ENCODE peak calls at places on chromosomes 11 and 22, in ten cellular contexts. Y is NCI-H1436; O is stimulated activated CD8-positive, alpha-beta memory T cell treated with anti-CD3 and anti-CD28 coated beads, Interleukin-15, amount 100 ng/mL, for 1 hour; J is Right ventricle myocardium superior; Z is NCI-H1092 treated with DMSO at 0.1 percent for 48 hours; W is caudate nucleus; B is CD4-positive, alpha-beta T cell; V is ACHN; U is stimulated activated CD4-positive, alpha-beta T cell treated with anti-CD3 and anti-CD28 coated beads, Interleukin-15, amount 100 ng/mL, for 1 hour; D is T-helper 2 cell. K is an unnamed sample.
A peak's percentile ranks its signal among the peaks of the same experiment; 100 is the strongest.

GRCh38 chr22:24506802-24507438 is 11.8 kb downstream of the UPB1 start:
- DNase-seq in W (no peak), D (no peak), O (no peak), Z (peak; percentile 88), B (no peak), U (no peak), J (no peak), V (no peak), Y (peak; percentile 86), K (no peak)

GRCh38 chr22:47967841-47968240 is 1205.4 kb downstream of the TBC1D22A start:
- DNase-seq in Z (no peak), D (no peak), W (no peak), J (no peak), B (no peak), Y (no peak), U (no peak), V (no peak), O (no peak), K (no peak)

GRCh38 chr11:69909561-69910518 is 90.6 kb upstream of the FGF3 start:
- DNase-seq in U (no peak), V (no peak), W (no peak), B (no peak), D (no peak), O (no peak), Y (no peak), Z (no peak), J (peak; percentile 39), K (peak; percentile 69)

GRCh38 chr22:32396746-32397145 is 15.3 kb downstream of the RTCB start:
- DNase-seq in O (no peak), W (no peak), J (no peak), U (no peak), B (no peak), Z (no peak), D (no peak), Y (no peak), V (no peak), K (no peak)

GRCh38 chr22:35883028-35883620 is 145.5 kb downstream of the RBFOX2 start:
- DNase-seq in O (no peak), D (no peak), W (no peak), Z (no peak), B (no peak), Y (no peak), V (peak; percentile 7), U (no peak), J (no peak), K (no peak)

GRCh38 chr11:35103366-35104194 is 35.4 kb upstream of the CD44 start:
- DNase-seq in V (no peak), O (no peak), B (no peak), U (no peak), Y (no peak), Z (no peak), W (no peak), J (no peak), D (no peak), K (no peak)

GRCh38 chr11:6323291-6323905 is 3.1 kb upstream of the CAVIN3 start:
- DNase-seq in J (no peak), U (no peak), D (no peak), V (no peak), Y (no peak), O (no peak), Z (no peak), W (no peak), B (no peak), K (no peak)

GRCh38 chr11:61812736-61813411 is 3.9 kb downstream of the FADS1 start:
- DNase-seq in O (no peak), J (no peak), Z (no peak), B (no peak), U (no peak), V (no peak), Y (no peak), W (no peak), D (peak; percentile 13), K (peak; percentile 41)

GRCh38 chr11:48095779-48096470 is 115.6 kb downstream of the PTPRJ start:
- DNase-seq in Z (no peak), B (no peak), D (no peak), J (no peak), V (no peak), W (no peak), U (no peak), O (no peak), Y (no peak), K (no peak)

GRCh38 chr11:35944503-35945136 is 758 bp downstream of the LDLRAD3 start:
- DNase-seq in Z (no peak), V (no peak), O (no peak), D (no peak), B (no peak), Y (no peak), U (no peak), W (peak; percentile 3), J (no peak), K (no peak)

GRCh38 chr22:37353839-37354238 is 71.5 kb downstream of the CYTH4 start:
- DNase-seq in D (no peak), J (no peak), U (no peak), O (no peak), Z (no peak), W (no peak), V (peak; percentile 97), Y (no peak), B (no peak), K (no peak)

GRCh38 chr11:128473631-128474030 is 113.7 kb downstream of the ETS1 start:
- DNase-seq in B (no peak), O (no peak), D (peak; percentile 57), Y (no peak), U (no peak), W (no peak), Z (peak; percentile 23), J (no peak), V (no peak), K (no peak)

GRCh38 chr11:14668733-14669301 is 25.2 kb downstream of the PDE3B start:
- DNase-seq in V (no peak), B (no peak), O (no peak), Y (no peak), W (no peak), J (no peak), Z (no peak), D (no peak), U (no peak), K (no peak)

GRCh38 chr11:66883021-66883968 is 26.4 kb downstream of the LRFN4 start:
- DNase-seq in U (peak; percentile 57), B (peak; percentile 59), Z (peak; percentile 94), Y (peak; percentile 59), J (peak; percentile 60), D (peak; percentile 48), V (peak; percentile 62), O (peak; percentile 40), W (peak; percentile 70), K (peak; percentile 87)

GRCh38 chr22:24208012-24208749 is 26.9 kb downstream of the SUSD2 start:
- DNase-seq in Y (no peak), U (no peak), D (no peak), W (no peak), V (no peak), J (no peak), B (no peak), O (no peak), Z (no peak), K (no peak)

GRCh38 chr11:64183890-64184289 is 2.1 kb upstream of the STIP1 start:
- DNase-seq in U (no peak), V (no peak), D (no peak), Y (no peak), W (no peak), Z (no peak), B (no peak), O (no peak), J (no peak), K (no peak)

GRCh38 chr22:24989541-24989951 is 37.0 kb downstream of the KIAA1671 start:
- DNase-seq in Z (no peak), O (no peak), U (no peak), V (no peak), Y (no peak), W (no peak), B (no peak), J (no peak), D (no peak), K (no peak)

GRCh38 chr11:75241036-75241905 is 697 bp downstream of the TPBGL start:
- DNase-seq in U (peak; percentile 87), V (peak; percentile 79), W (peak; percentile 25), O (peak; percentile 66), D (peak; percentile 88), Y (peak; percentile 71), B (peak; percentile 82), Z (peak; percentile 89), J (peak; percentile 90), K (peak; percentile 97)

GRCh38 chr11:65625628-65626342 is 10.2 kb downstream of the PCNX3 start:
- DNase-seq in W (peak; percentile 46), O (no peak), Z (peak; percentile 40), U (peak; percentile 28), J (peak; percentile 83), D (peak; percentile 64), V (peak; percentile 40), Y (peak; percentile 7), B (peak; percentile 54), K (peak; percentile 93)

GRCh38 chr11:61472868-61473267 is 35.7 kb upstream of the LRRC10B start:
- DNase-seq in V (no peak), U (no peak), D (no peak), J (no peak), O (no peak), Y (no peak), W (no peak), B (no peak), Z (no peak), K (no peak)